ENCODE peak calls at places on chromosome 22, in four cellular contexts. Y is chondrocyte, P is fibroblast of lung, D is cardiac muscle cell. W is an unnamed sample.

GRCh38 chr22:22855617-22856308 is 31.9 kb upstream of the IGLL5 start:
- DNase-seq in Y (no peak), P (no peak), D (no peak), W (peak; percentile 70)

GRCh38 chr22:25941365-25941960 is 199.5 kb downstream of the MYO18B start:
- DNase-seq in Y (no peak), P (no peak), D (no peak), W (no peak)

GRCh38 chr22:30856699-30857098 is 111.9 kb downstream of the MORC2 start:
- DNase-seq in Y (no peak), P (no peak), D (no peak), W (no peak)

GRCh38 chr22:32175751-32176644 is 16.9 kb upstream of the C22orf42 start:
- DNase-seq in Y (no peak), P (no peak), D (peak; percentile 42), W (peak; percentile 68)

GRCh38 chr22:17369553-17370035 is 334 bp downstream of the CECR2 start:
- DNase-seq in Y (no peak), P (peak; percentile 48), D (peak; percentile 86), W (peak; percentile 78)

GRCh38 chr22:19139974-19140373 is 4.5 kb downstream of the ESS2 start:
- DNase-seq in Y (no peak), P (no peak), D (no peak), W (no peak)

GRCh38 chr22:41181349-41182241 is 23.5 kb upstream of the L3MBTL2 start:
- DNase-seq in Y (no peak), P (no peak), D (no peak), W (no peak)

GRCh38 chr22:30398685-30399680 is 2.2 kb downstream of the SEC14L2 start:
- DNase-seq in Y (no peak), P (no peak), D (no peak), W (no peak)

GRCh38 chr22:47767403-47767802 is 1005.0 kb downstream of the TBC1D22A start:
- DNase-seq in Y (no peak), P (no peak), D (no peak), W (no peak)
- TF ChIP-seq CTCF in Y (no peak), P (no peak), D (no peak), W (no peak)

DNA sequence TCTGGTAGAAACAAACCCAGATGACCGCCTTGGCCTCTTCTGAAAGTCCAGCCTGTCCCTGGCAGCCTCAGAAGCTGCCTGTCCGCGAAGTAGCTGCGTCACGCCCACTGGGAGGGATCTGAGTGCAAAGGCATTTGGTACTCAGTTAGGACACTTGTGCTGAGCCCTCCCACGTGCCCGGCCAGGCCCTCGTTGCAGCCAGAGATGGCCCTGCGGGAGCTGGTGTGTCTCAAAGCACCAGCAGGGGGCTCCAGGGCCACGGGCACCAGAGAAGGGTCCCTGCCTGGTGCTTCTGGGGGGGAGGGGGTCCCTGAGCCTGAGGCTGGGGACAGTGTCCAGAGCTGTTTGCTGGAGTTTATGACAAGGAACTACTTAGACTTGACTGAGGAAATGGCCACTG is 5.8 kb downstream of the SELENOO start:
- DNase-seq in Y (no peak), P (peak; percentile 49), D (peak; percentile 85), W (peak; percentile 67)
- TF ChIP-seq CTCF in Y (peak; percentile 75), P (peak; percentile 39), D (peak; percentile 54), W (peak; percentile 55)

GRCh38 chr22:37147186-37147990 is 2.3 kb downstream of the IL2RB start:
- DNase-seq in Y (peak; percentile 22), P (no peak), D (no peak), W (no peak)

GRCh38 chr22:37148742-37149665 is 712 bp downstream of the IL2RB start:
- DNase-seq in Y (peak; percentile 82), P (no peak), D (no peak), W (no peak)

GRCh38 chr22:37145415-37146385 is 4.0 kb downstream of the IL2RB start:
- DNase-seq in Y (peak; percentile 63), P (no peak), D (no peak), W (no peak)

GRCh38 chr22:37146507-37147180 is 3.1 kb downstream of the IL2RB start:
- DNase-seq in Y (peak; percentile 65), P (no peak), D (no peak), W (no peak)

DNA sequence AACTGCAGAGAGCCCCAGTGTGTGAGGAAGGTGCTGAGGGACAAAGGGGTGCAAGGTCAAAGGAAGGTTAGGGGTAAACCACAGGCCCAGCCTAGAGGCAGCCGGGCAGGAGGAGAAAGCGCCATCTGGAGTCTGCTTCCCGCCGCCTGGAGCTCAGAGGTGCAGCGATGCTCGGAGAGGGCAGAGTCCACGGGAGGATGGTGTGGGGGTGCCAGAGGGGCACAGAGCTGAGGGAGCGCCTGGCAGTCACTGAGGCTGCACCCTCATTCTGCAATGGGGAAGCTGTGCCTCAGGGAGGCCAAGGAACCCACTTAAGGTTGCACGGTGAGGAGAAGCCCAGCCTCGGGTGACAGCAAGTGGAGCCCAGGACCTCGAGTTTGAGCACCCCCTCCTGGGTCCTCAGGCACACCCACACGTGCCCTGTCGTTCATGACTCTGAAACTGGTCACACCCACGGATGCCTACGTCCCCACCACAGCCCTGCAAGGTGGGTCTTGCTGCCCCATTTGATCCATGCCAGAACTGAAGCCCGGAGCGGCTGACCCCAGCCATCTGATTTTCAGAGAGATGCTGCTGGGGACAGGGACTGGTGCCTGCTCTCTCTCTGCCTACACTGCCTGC is 1.6 kb downstream of the IL2RB start:
- DNase-seq in Y (peak; percentile 67), P (no peak), D (no peak), W (no peak)
- TF ChIP-seq CTCF in Y (no peak), P (no peak), D (no peak), W (no peak)

GRCh38 chr22:44807915-44808690 is 55.7 kb downstream of the ARHGAP8 start:
- DNase-seq in Y (no peak), P (no peak), D (peak; percentile 33), W (peak; percentile 61)
- TF ChIP-seq CTCF in Y (peak; percentile 64), P (no peak), D (no peak), W (peak; percentile 36)

GRCh38 chr22:43483669-43484068 is 71.9 kb downstream of the MPPED1 start:
- DNase-seq in Y (no peak), P (no peak), D (no peak), W (no peak)

GRCh38 chr22:43482310-43482625 is 70.5 kb downstream of the MPPED1 start:
- DNase-seq in Y (peak; percentile 48), P (no peak), D (no peak), W (no peak)

GRCh38 chr22:43479962-43480361 is 68.1 kb downstream of the MPPED1 start:
- DNase-seq in Y (no peak), P (no peak), D (no peak), W (no peak)

GRCh38 chr22:43483266-43483665 is 71.5 kb downstream of the MPPED1 start:
- DNase-seq in Y (no peak), P (no peak), D (no peak), W (no peak)

DNA sequence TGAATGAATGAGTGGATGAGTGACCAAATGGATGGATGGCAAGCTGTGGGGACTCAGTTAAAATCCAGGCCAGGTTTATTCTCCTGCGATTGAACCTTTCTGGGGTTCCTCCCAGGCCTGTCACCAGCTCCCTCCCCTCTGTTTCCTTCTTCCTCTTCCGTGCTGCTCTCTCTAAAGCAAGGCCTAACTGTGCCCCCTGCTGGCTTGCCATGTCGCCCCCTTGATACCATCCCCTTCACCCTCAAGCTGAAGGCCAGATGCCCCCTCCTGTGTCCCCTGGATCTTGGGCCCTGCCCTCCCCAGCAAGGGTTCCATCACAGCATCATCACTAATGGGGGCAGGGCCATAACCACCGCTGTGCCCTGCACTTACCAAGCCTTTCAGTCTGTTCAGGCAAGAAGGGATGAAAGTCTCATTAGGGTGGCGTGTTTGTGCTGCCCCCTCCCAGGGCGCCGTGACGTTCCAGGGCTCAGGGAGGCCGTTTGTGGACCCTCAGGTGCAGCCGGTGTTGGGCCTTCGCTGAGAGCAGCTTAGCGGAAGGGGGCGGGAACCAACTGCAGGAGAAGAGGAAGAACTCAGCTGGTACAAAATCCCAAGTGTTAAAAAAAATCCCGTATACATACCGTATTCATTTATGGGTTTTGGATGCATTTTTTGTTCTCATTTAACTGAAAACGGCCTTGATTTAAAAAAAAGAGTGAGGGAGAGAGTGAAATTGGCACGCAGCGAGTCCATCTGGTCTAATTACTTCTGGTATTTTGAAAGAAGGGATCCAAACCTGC is 69.9 kb downstream of the MPPED1 start:
- DNase-seq in Y (no peak), P (no peak), D (peak; percentile 10), W (no peak)
- TF ChIP-seq CTCF in Y (no peak), P (no peak), D (no peak), W (no peak)

GRCh38 chr22:37782340-37783168 is 25.2 kb upstream of the GCAT start:
- DNase-seq in Y (no peak), P (no peak), D (no peak), W (no peak)
- TF ChIP-seq CTCF in Y (peak; percentile 26), P (peak; percentile 2), D (no peak), W (no peak)